ENCODE peak calls at places on chromosomes 1 and 21, in five cellular contexts. U is upper lobe of right lung, W is heart left ventricle, N is PC-3, S is GM23338. C is an unnamed sample.
A peak's percentile ranks its signal among the peaks of the same experiment; 100 is the strongest.

GRCh38 chr1:97006044-97006676 is 284.6 kb downstream of the PTBP2 start:
- DNase-seq in S (no peak), U (no peak), N (peak; percentile 14), W (no peak), C (no peak)

GRCh38 chr1:218480691-218481099 is 135.6 kb downstream of the TGFB2 start:
- DNase-seq in U (no peak), W (no peak), N (peak; percentile 98), S (no peak), C (no peak)

GRCh38 chr21:43634618-43635017 is 24.7 kb downstream of the HSF2BP start:
- DNase-seq in U (no peak), S (no peak), W (no peak), N (no peak), C (no peak)

GRCh38 chr21:14736672-14737071 is 190.6 kb upstream of the SAMSN1 start:
- DNase-seq in U (no peak), S (no peak), N (no peak), W (no peak), C (no peak)

GRCh38 chr1:26021647-26022403 is at the start of gene EXTL1:
- DNase-seq in U (no peak), N (no peak), W (peak; percentile 91), S (peak; percentile 94), C (no peak)

GRCh38 chr21:42358937-42359336 is 7.4 kb downstream of the TFF1 start:
- DNase-seq in S (peak; percentile 39), W (no peak), U (no peak), N (no peak), C (no peak)

GRCh38 chr1:213982515-213982813 is 5.3 kb upstream of the PROX1 start:
- DNase-seq in N (no peak), W (no peak), U (no peak), S (no peak), C (no peak)

GRCh38 chr1:156692958-156693857 is 12.2 kb downstream of the CRABP2 start:
- DNase-seq in S (peak; percentile 100), N (peak; percentile 58), W (no peak), U (no peak), C (no peak)

GRCh38 chr1:6743189-6744101 is 41.8 kb upstream of the CAMTA1 start:
- DNase-seq in U (peak; percentile 71), S (peak; percentile 48), N (peak; percentile 90), W (peak; percentile 67), C (peak; percentile 9)

GRCh38 chr1:214506972-214507431 is 44.4 kb downstream of the PTPN14 start:
- DNase-seq in N (peak; percentile 94), S (peak; percentile 51), W (no peak), U (no peak), C (no peak)

GRCh38 chr21:44932366-44933181 is 7.3 kb upstream of the SLX9 start:
- DNase-seq in N (peak; percentile 56), S (no peak), W (no peak), U (peak; percentile 81), C (no peak)

GRCh38 chr21:38903578-38904193 is 98.0 kb downstream of the ETS2 start:
- DNase-seq in S (no peak), U (no peak), W (peak; percentile 87), N (no peak), C (no peak)

GRCh38 chr1:20732588-20733360 is at the start of gene SH2D5:
- DNase-seq in W (peak; percentile 61), U (peak; percentile 80), S (peak; percentile 90), N (peak; percentile 99), C (peak; percentile 68)

GRCh38 chr1:34740161-34740875 is 14.5 kb upstream of the GJB5 start:
- DNase-seq in N (no peak), S (peak; percentile 68), W (no peak), U (no peak), C (no peak)

GRCh38 chr21:17454315-17455027 is 58.4 kb upstream of the CXADR start:
- DNase-seq in N (peak; percentile 66), W (peak; percentile 56), U (no peak), S (peak; percentile 89), C (no peak)

GRCh38 chr1:61055110-61055614 is 27.2 kb upstream of the NFIA start:
- DNase-seq in N (peak; percentile 26), U (no peak), W (no peak), S (no peak), C (no peak)

GRCh38 chr1:3948344-3948743 is 48.3 kb upstream of the C1orf174 start:
- DNase-seq in S (no peak), U (no peak), N (peak; percentile 83), W (no peak), C (no peak)

GRCh38 chr1:40987439-40988276 is 8.2 kb downstream of the CTPS1 start:
- DNase-seq in N (no peak), U (no peak), W (no peak), S (no peak), C (no peak)

GRCh38 chr21:16536661-16537359 is 807.0 kb downstream of the USP25 start:
- DNase-seq in W (no peak), U (no peak), S (no peak), N (peak; percentile 31), C (no peak)

DNA sequence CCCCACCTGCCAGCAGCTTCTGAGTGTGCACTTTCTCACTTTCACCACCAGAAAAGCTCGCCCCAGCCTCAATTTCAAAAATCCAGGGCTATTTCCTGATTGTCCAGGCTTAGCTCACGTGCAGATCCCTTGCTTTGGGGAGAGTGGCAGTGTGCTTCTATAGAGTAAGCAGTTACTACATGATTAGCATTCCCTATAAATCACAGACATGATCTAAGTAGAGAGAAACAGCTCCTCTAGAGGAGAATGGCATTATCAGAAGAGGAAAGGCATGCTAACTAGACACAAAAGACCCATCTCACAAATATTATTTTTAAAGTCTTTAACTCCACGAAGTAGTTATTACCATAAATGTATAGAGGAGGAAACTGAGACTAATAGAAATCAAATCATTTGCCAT is 455.9 kb upstream of the PKN2 start:
- DNase-seq in S (peak; percentile 12), N (peak; percentile 21), W (no peak), U (no peak), C (no peak)
- TF ChIP-seq CTCF in S (peak; percentile 27), N (peak; percentile 48), W (no peak), U (no peak), C (no peak)

GRCh38 chr21:46001821-46002681 is 20.5 kb downstream of the COL6A1 start:
- DNase-seq in W (peak; percentile 26), N (no peak), S (no peak), U (no peak), C (no peak)

GRCh38 chr21:45999581-46000181 is 18.1 kb downstream of the COL6A1 start:
- DNase-seq in S (no peak), N (no peak), W (no peak), U (no peak), C (no peak)

GRCh38 chr21:45998871-45999580 is 17.5 kb downstream of the COL6A1 start:
- DNase-seq in S (no peak), W (no peak), U (no peak), N (no peak), C (no peak)

GRCh38 chr21:46000182-46000730 is 18.7 kb downstream of the COL6A1 start:
- DNase-seq in N (no peak), W (no peak), S (no peak), U (no peak), C (no peak)

DNA sequence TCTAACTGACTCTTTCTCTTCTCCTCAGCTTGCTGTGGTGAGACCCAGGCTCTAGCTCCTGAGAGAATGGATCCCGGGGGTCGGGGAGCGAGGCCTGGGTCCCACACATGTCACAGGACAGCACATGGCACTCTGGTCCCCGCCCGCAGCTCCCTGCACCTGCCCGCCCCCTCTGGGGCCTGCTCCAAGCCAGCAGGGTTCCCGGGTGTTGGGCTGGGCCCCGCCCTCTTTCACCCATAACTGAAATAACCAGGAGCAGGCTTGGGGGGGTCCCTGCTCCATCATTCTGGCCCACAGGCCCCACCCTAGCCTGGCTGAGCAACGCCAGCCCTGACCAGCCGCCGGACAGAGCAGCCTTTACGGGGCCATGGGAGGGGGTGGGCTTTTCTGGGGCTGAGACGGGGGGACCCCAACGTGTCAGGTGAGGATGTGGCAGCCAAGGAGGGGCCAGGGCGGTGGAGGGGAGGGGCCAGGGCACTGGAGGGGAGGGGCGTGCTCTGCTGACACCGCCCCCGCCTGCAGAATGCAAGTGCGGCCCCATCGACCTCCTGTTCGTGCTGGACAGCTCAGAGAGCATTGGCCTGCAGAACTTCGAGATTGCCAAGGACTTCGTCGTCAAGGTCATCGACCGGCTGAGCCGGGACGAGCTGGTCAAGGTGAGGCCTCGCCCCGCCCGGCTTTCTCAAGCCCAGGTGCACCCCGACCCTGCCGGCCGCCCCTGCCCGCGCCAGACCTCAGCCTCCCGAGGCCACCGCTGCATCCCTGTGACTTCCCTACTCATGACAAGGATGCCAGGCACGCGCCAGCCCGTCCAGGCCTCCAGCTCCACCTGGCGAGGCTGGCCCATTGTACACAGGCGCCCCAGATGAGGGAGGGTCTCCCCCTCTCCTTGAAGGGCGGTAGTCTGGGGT is 19.4 kb downstream of the COL6A1 start:
- DNase-seq in U (no peak), N (no peak), W (peak; percentile 31), S (no peak), C (peak; percentile 53)
- H3K27ac ChIP-seq in U (no peak overlapping the region), N (no peak overlapping the region), W (no peak overlapping the region), S (no peak overlapping the region), C (no peak overlapping the region)

DNA sequence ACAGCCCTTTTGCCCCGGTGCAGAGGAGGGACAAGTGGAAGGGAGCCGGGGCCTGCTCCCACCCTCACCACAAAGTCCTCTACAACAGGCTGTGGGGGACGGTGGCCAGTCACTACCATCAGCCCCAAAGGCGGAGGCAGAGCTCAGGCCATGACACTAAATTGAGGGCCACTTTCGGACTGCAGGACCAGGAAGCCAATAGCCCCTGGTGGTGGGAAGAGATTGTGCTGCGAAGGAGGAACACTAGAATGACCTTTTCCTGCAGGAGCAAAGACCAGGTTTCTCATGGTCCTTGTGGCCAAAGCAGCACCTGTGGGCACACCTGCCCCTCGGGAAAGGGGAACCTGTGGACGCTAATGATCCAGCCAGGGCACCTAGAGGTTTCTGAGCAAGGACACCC is 30.3 kb downstream of the ACTA1 start:
- DNase-seq in U (peak; percentile 55), W (no peak), S (no peak), N (no peak), C (no peak)
- TF ChIP-seq CTCF in U (no peak), W (no peak), S (no peak), N (no peak), C (no peak)

GRCh38 chr1:152107289-152107983 is 7.8 kb downstream of the TCHH start:
- DNase-seq in W (no peak), N (no peak), S (peak; percentile 56), U (peak; percentile 58), C (no peak)
- H3K27ac ChIP-seq in W (no peak overlapping the region), N (no peak overlapping the region), S (no peak overlapping the region), U (no peak overlapping the region), C (no peak overlapping the region)

DNA sequence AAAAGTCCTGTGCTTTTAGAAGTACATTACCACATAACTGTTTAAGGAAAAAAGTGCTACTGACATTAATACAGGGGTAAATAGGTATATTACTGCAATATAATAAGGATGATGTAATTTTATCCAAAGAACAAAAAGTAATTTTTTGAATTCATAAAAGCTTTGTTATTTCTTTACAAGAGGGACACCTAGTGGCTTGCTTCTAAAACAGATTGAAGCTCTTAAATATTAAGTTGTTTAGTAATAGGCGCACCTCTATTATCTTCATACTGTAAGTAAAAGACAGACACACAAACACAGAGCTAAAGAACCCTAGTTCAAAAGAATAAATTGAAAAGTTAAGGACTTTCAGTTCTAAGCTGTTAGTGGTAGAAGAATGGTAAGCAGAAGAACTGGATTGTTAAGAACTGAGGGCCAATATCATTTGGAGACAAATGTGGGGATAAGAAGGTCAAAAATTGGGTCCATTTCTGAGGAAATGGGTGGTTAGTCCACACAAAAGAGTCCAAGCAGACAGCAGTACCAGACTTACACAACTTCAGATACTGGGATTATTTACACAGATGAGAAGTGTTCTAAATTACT is 15.4 kb downstream of the ZNHIT6 start:
- DNase-seq in S (peak; percentile 36), W (no peak), U (no peak), N (peak; percentile 72), C (no peak)
- TF ChIP-seq CTCF in S (peak; percentile 75), W (peak; percentile 30), U (peak; percentile 57), N (peak; percentile 86), C (peak; percentile 55)

GRCh38 chr1:1794999-1795398 is 16.7 kb upstream of the NADK start:
- DNase-seq in N (no peak), W (no peak), U (no peak), S (peak; percentile 45), C (no peak)
- H3K27ac ChIP-seq in N (no peak overlapping the region), W (no peak overlapping the region), U (no peak overlapping the region), S (no peak overlapping the region), C (no peak overlapping the region)

C was measured in ascending aorta.